ENCODE peak calls at places on chromosomes 4 and X, in seven cellular contexts. One of them, this sample, is unnamed.

GRCh38 chr4:84894621-84895020 is 71.9 kb downstream of the WDFY3 start:
- DNase-seq in PC-3: no peak
- DNase-seq in GM13976: no peak
- DNase-seq in H9: no peak
- DNase-seq in AG09319: no peak
- DNase-seq in astrocyte: no peak
- DNase-seq in GM23338: no peak
- DNase-seq in this sample: no peak

GRCh38 chr4:26459054-26459755 is 31.1 kb downstream of the CCKAR start:
- DNase-seq in PC-3: peak
- DNase-seq in GM13976: peak
- DNase-seq in H9: no peak
- DNase-seq in AG09319: peak
- DNase-seq in astrocyte: peak
- DNase-seq in GM23338: peak
- DNase-seq in this sample: no peak

GRCh38 chrX:37370499-37371141 is 21.5 kb downstream of the PRRG1 start:
- DNase-seq in PC-3: no peak
- DNase-seq in GM13976: no peak
- DNase-seq in H9: no peak
- DNase-seq in AG09319: no peak
- DNase-seq in astrocyte: no peak
- DNase-seq in GM23338: no peak
- DNase-seq in this sample: no peak

GRCh38 chr4:153000068-153000420 is 63.9 kb downstream of the FHDC1 start:
- DNase-seq in PC-3: no peak
- DNase-seq in GM13976: no peak
- DNase-seq in H9: no peak
- DNase-seq in AG09319: no peak
- DNase-seq in astrocyte: no peak
- DNase-seq in GM23338: no peak
- DNase-seq in this sample: no peak

GRCh38 chr4:117481742-117482141 is 396.4 kb upstream of the TRAM1L1 start:
- DNase-seq in PC-3: no peak
- DNase-seq in GM13976: no peak
- DNase-seq in H9: no peak
- DNase-seq in AG09319: no peak
- DNase-seq in astrocyte: peak
- DNase-seq in GM23338: no peak
- DNase-seq in this sample: no peak

GRCh38 chr4:5186584-5187170 is 135.4 kb downstream of the STK32B start:
- DNase-seq in PC-3: no peak
- DNase-seq in GM13976: no peak
- DNase-seq in H9: no peak
- DNase-seq in AG09319: no peak
- DNase-seq in astrocyte: no peak
- DNase-seq in GM23338: no peak
- DNase-seq in this sample: no peak

GRCh38 chrX:22249371-22249770 is 23.3 kb upstream of the CBLL2 start:
- DNase-seq in PC-3: no peak
- DNase-seq in GM13976: no peak
- DNase-seq in H9: no peak
- DNase-seq in AG09319: no peak
- DNase-seq in astrocyte: no peak
- DNase-seq in GM23338: no peak
- DNase-seq in this sample: no peak

GRCh38 chr4:86011117-86011516 is 348.7 kb downstream of the MAPK10 start:
- DNase-seq in PC-3: no peak
- DNase-seq in GM13976: no peak
- DNase-seq in H9: no peak
- DNase-seq in AG09319: peak
- DNase-seq in astrocyte: peak
- DNase-seq in GM23338: no peak
- DNase-seq in this sample: peak

GRCh38 chrX:129698150-129698549 is 40.6 kb upstream of the XPNPEP2 start:
- DNase-seq in PC-3: peak
- DNase-seq in GM13976: no peak
- DNase-seq in H9: no peak
- DNase-seq in AG09319: no peak
- DNase-seq in astrocyte: no peak
- DNase-seq in GM23338: no peak
- DNase-seq in this sample: no peak

GRCh38 chr4:78247541-78248285 is 190.6 kb downstream of the FRAS1 start:
- DNase-seq in PC-3: no peak
- DNase-seq in GM13976: no peak
- DNase-seq in H9: no peak
- DNase-seq in AG09319: no peak
- DNase-seq in astrocyte: no peak
- DNase-seq in GM23338: no peak
- DNase-seq in this sample: no peak

GRCh38 chr4:40363382-40363920 is 28.3 kb downstream of the CHRNA9 start:
- DNase-seq in PC-3: peak
- DNase-seq in GM13976: no peak
- DNase-seq in H9: no peak
- DNase-seq in AG09319: no peak
- DNase-seq in astrocyte: no peak
- DNase-seq in GM23338: no peak
- DNase-seq in this sample: no peak

GRCh38 chr4:14078311-14078710 is 450.8 kb upstream of the BOD1L1 start:
- DNase-seq in PC-3: no peak
- DNase-seq in GM13976: no peak
- DNase-seq in H9: no peak
- DNase-seq in AG09319: no peak
- DNase-seq in astrocyte: peak
- DNase-seq in GM23338: no peak
- DNase-seq in this sample: no peak

GRCh38 chr4:44725166-44725565 is 1.2 kb downstream of the GNPDA2 start:
- DNase-seq in PC-3: no peak
- DNase-seq in GM13976: no peak
- DNase-seq in H9: no peak
- DNase-seq in AG09319: no peak
- DNase-seq in astrocyte: no peak
- DNase-seq in GM23338: no peak
- DNase-seq in this sample: no peak

GRCh38 chr4:14336656-14337055 is 665.6 kb upstream of the CPEB2 start:
- DNase-seq in PC-3: peak
- DNase-seq in GM13976: no peak
- DNase-seq in H9: no peak
- DNase-seq in AG09319: no peak
- DNase-seq in astrocyte: no peak
- DNase-seq in GM23338: no peak
- DNase-seq in this sample: no peak

GRCh38 chr4:53804719-53805118 is 213.4 kb upstream of the LNX1 start:
- DNase-seq in PC-3: peak
- DNase-seq in GM13976: peak
- DNase-seq in H9: peak
- DNase-seq in AG09319: no peak
- DNase-seq in astrocyte: no peak
- DNase-seq in GM23338: peak
- DNase-seq in this sample: no peak
- TF ChIP-seq CTCF in PC-3: peak
- TF ChIP-seq CTCF in GM13976: peak
- TF ChIP-seq CTCF in H9: peak
- TF ChIP-seq CTCF in AG09319: peak
- TF ChIP-seq CTCF in astrocyte: no peak
- TF ChIP-seq CTCF in GM23338: peak
- TF ChIP-seq CTCF in this sample: no peak

DNA sequence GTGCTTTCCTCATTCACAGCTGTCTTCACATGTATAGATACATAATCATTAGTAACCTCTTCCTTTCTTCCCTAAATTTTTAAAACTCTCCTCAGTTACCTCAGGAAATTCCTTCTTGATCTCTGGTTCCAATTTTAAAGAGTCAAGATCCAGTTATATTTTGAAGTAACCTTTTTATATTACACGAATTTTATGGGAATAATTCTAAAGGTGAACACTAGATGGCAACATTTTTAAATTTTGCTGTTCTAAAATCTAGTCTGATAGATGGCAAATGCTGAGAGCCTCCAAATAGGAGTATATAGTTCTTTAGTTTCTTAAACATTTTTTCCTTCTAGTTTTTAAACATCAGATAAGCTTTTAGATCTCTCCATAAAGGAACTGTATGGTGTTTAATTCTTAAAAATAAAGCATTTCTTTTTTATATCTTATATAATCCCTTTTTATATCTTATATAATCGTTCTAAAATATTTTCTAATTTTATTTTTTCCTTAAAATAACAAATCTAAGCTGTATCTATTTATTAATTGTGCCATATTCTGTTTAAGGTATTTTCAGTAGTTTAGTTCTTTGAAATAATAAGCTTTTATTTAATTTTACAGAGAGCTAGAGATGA is 37.9 kb upstream of the PAPSS1 start:
- DNase-seq in PC-3: peak
- DNase-seq in GM13976: no peak
- DNase-seq in H9: no peak
- DNase-seq in AG09319: no peak
- DNase-seq in astrocyte: peak
- DNase-seq in GM23338: peak
- DNase-seq in this sample: no peak
- TF ChIP-seq CTCF in PC-3: peak
- TF ChIP-seq CTCF in GM13976: no peak
- TF ChIP-seq CTCF in H9: peak
- TF ChIP-seq CTCF in AG09319: peak
- TF ChIP-seq CTCF in astrocyte: peak
- TF ChIP-seq CTCF in GM23338: no peak
- TF ChIP-seq CTCF in this sample: peak

GRCh38 chr4:1720163-1720983 is 750 bp downstream of the TMEM129 start:
- DNase-seq in PC-3: no peak
- DNase-seq in GM13976: peak
- DNase-seq in H9: peak
- DNase-seq in AG09319: no peak
- DNase-seq in astrocyte: no peak
- DNase-seq in GM23338: peak
- DNase-seq in this sample: no peak

GRCh38 chr4:1722551-1723071 is 1.3 kb downstream of the TACC3 start:
- DNase-seq in PC-3: no peak
- DNase-seq in GM13976: peak
- DNase-seq in H9: peak
- DNase-seq in AG09319: no peak
- DNase-seq in astrocyte: no peak
- DNase-seq in GM23338: no peak
- DNase-seq in this sample: no peak

GRCh38 chr4:1721666-1722550 is 587 bp downstream of the TACC3 start:
- DNase-seq in PC-3: no peak
- DNase-seq in GM13976: peak
- DNase-seq in H9: peak
- DNase-seq in AG09319: no peak
- DNase-seq in astrocyte: no peak
- DNase-seq in GM23338: peak
- DNase-seq in this sample: no peak

GRCh38 chr4:1723131-1723801 is 1.9 kb downstream of the TACC3 start:
- DNase-seq in PC-3: no peak
- DNase-seq in GM13976: peak
- DNase-seq in H9: no peak
- DNase-seq in AG09319: no peak
- DNase-seq in astrocyte: no peak
- DNase-seq in GM23338: no peak
- DNase-seq in this sample: no peak

DNA sequence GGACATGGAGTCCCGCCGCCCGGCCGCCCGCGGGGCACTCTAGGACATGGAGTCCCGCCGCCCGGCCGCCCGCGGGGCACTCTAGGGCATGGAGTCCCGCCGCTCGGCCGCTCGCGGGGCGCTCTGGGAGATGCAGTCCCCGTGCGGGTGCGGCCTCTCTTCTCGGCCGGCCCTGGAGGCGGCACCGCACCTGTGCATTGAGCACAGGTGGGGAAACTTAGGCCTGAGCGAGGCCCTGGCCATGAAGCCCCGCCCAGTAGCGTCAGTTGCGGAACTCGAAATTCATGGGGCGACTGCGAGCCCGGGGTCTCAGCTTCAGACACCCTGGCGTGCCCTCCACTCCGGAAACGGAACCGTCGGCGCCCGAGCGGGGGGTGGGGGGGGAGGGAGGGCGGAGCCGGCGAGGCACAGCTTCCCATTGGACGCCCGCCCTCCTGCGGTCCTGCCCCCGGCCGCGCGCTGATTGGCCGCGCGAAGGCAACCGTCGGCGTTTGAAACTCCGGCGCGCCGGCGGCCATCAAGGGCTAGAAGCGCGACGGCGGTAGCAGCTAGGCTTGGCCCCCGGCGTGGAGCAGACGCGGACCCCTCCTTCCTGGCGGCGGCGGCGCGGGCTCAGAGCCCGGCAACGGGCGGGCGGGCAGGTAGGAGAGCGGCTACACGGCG is at the start of the genes TACC3 and TMEM129:
- DNase-seq in PC-3: peak
- DNase-seq in GM13976: peak
- DNase-seq in H9: peak
- DNase-seq in AG09319: peak
- DNase-seq in astrocyte: peak
- DNase-seq in GM23338: peak
- DNase-seq in this sample: peak
- TF ChIP-seq CTCF in PC-3: no peak
- TF ChIP-seq CTCF in GM13976: no peak
- TF ChIP-seq CTCF in H9: no peak
- TF ChIP-seq CTCF in AG09319: no peak
- TF ChIP-seq CTCF in astrocyte: no peak
- TF ChIP-seq CTCF in GM23338: no peak
- TF ChIP-seq CTCF in this sample: no peak

DNA sequence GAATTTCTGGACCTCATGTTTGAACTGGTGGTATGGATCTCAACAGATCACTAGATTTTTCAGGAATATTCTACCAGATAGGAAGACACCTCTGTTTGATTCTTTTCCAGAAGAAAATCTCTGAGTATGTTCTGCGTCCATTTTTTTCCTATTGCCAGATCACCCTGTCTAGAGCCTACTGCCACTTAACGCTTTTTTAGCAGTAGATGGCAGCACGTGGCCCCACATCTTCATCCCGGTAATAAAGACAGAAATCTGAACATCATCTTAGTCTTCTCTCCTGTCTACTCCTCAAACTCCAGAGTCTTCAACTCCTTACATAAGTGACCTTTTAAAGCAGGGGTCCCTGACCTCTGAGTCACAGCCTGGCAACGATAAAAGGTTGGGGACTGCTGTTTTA is 184.7 kb downstream of the TMA16 start:
- DNase-seq in PC-3: peak
- DNase-seq in GM13976: peak
- DNase-seq in H9: no peak
- DNase-seq in AG09319: no peak
- DNase-seq in astrocyte: peak
- DNase-seq in GM23338: peak
- DNase-seq in this sample: no peak
- TF ChIP-seq CTCF in PC-3: peak
- TF ChIP-seq CTCF in GM13976: no peak
- TF ChIP-seq CTCF in H9: peak
- TF ChIP-seq CTCF in AG09319: no peak
- TF ChIP-seq CTCF in astrocyte: no peak
- TF ChIP-seq CTCF in GM23338: peak
- TF ChIP-seq CTCF in this sample: no peak

GRCh38 chr4:60579335-60579734 is 620.8 kb upstream of the ADGRL3 start:
- DNase-seq in PC-3: peak
- DNase-seq in GM13976: no peak
- DNase-seq in H9: no peak
- DNase-seq in AG09319: no peak
- DNase-seq in astrocyte: no peak
- DNase-seq in GM23338: no peak
- DNase-seq in this sample: no peak

GRCh38 chr4:60575336-60575735 is 624.8 kb upstream of the ADGRL3 start:
- DNase-seq in PC-3: no peak
- DNase-seq in GM13976: no peak
- DNase-seq in H9: no peak
- DNase-seq in AG09319: no peak
- DNase-seq in astrocyte: no peak
- DNase-seq in GM23338: no peak
- DNase-seq in this sample: no peak
- TF ChIP-seq CTCF in PC-3: no peak
- TF ChIP-seq CTCF in GM13976: no peak
- TF ChIP-seq CTCF in H9: no peak
- TF ChIP-seq CTCF in AG09319: no peak
- TF ChIP-seq CTCF in astrocyte: no peak
- TF ChIP-seq CTCF in GM23338: no peak
- TF ChIP-seq CTCF in this sample: no peak

This sample was measured in right atrium auricular region.